ENCODE peak calls at places on chromosomes 12 and 14, in four cellular contexts. Y is aorta, F is thyroid gland, I is transverse colon. P is an unnamed sample. For H3K27me3 and H3K36me3, the result is how much of the 10 kb centered on the place peaks cover.

GRCh38 chr12:29782821-29783772 is 645 bp downstream of the TMTC1 start:
- DNase-seq in Y (peak), F (peak), I (no peak), P (peak)

GRCh38 chr14:101193845-101194355 is 290.4 kb upstream of the RTL1 start:
- DNase-seq in Y (no peak), F (no peak), I (no peak), P (no peak)

GRCh38 chr12:52231305-52232232 is 1.5 kb upstream of the KRT7 start:
- DNase-seq in Y (peak), F (peak), I (peak), P (no peak)

GRCh38 chr12:99983721-99984258 is 946 bp downstream of the ANKS1B start:
- DNase-seq in Y (no peak), F (peak), I (no peak), P (no peak)

GRCh38 chr12:94148841-94149780 is 734 bp downstream of the PLXNC1 start:
- DNase-seq in Y (peak), F (peak), I (peak), P (peak)

GRCh38 chr14:30779210-30779609 is 95.1 kb upstream of the COCH start:
- DNase-seq in Y (no peak), F (no peak), I (no peak), P (no peak)

GRCh38 chr14:85587152-85587697 is 57.3 kb downstream of the FLRT2 start:
- DNase-seq in Y (no peak), F (peak), I (no peak), P (no peak)

GRCh38 chr12:117118838-117119591 is 19.8 kb upstream of the TESC start:
- DNase-seq in Y (peak), F (no peak), I (no peak), P (no peak)

GRCh38 chr12:57242691-57243454 is 8.1 kb downstream of the STAC3 start:
- DNase-seq in Y (peak), F (peak), I (peak), P (peak)

GRCh38 chr12:75819512-75819911 is 212.1 kb downstream of the PHLDA1 start:
- DNase-seq in Y (no peak), F (no peak), I (no peak), P (no peak)

GRCh38 chr14:58640959-58641358 is 3.2 kb downstream of the DACT1 start:
- DNase-seq in Y (no peak), F (no peak), I (no peak), P (no peak)

GRCh38 chr14:66228267-66228970 is 257.8 kb upstream of the CCDC196 start:
- DNase-seq in Y (no peak), F (no peak), I (no peak), P (no peak)

GRCh38 chr12:18546399-18546798 is 191.4 kb downstream of the PLCZ1 start:
- DNase-seq in Y (no peak), F (peak), I (no peak), P (no peak)

GRCh38 chr12:90262261-90262660 is 553.6 kb upstream of the ATP2B1 start:
- DNase-seq in Y (no peak), F (no peak), I (no peak), P (no peak)

GRCh38 chr14:84029720-84030119 is 1500.2 kb upstream of the FLRT2 start:
- DNase-seq in Y (no peak), F (no peak), I (no peak), P (no peak)

GRCh38 chr14:33899723-33900341 is 51.0 kb downstream of the EGLN3 start:
- DNase-seq in Y (no peak), F (no peak), I (no peak), P (no peak)

GRCh38 chr14:24267516-24267915 is 3.9 kb downstream of the RABGGTA start:
- DNase-seq in Y (no peak), F (no peak), I (no peak), P (no peak)

GRCh38 chr14:23094666-23095195 is at the start of gene ACIN1:
- DNase-seq in Y (peak), F (no peak), I (no peak), P (peak)

GRCh38 chr12:30862486-30862885 is 64.1 kb upstream of the TSPAN11 start:
- DNase-seq in Y (no peak), F (no peak), I (no peak), P (peak)
- H3K27me3 ChIP-seq in Y (under half), F (under half), I (under half), P (under half)

GRCh38 chr12:40733871-40734270 is 41.6 kb downstream of the CNTN1 start:
- DNase-seq in Y (no peak), F (no peak), I (no peak), P (no peak)
- H3K4me3 ChIP-seq in Y (no peak), F (no peak), I (no peak), P (no peak)

DNA sequence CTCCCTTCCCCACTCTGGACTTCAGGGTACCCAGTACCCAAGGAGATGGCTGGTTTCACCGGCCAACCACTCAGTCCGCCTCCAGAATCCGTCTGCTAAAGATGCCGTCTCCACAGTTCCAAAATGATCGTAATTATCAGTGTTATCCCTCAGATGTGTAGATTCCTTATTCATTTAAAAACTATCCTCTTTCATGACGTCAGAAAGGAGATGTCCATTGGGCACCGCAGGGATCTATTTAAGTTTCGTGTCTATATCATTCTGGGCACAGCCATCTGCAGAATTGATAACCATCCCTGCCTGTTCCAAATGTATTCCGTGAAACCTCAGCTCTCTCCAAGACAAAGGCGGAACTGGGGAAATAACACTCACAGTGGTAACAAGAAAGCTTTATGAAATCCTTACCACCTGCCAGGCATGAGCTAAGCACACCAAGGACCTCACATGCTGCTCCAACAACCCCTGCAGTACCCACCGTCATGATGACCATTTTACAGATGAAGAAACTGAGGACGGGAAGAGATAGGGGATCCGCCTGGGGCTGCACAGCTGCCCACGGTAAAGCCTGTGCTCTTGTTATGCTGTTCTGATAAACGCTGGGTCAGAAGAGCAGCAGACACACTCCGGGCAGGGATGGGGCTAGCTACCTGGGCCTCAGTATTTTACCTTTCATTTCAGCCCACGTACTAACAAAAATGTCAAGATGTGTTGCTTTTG is 90.0 kb downstream of the BCL11B start:
- DNase-seq in Y (no peak), F (no peak), I (no peak), P (no peak)
- H3K36me3 ChIP-seq in Y (under half), F (under half), I (under half), P (under half)

DNA sequence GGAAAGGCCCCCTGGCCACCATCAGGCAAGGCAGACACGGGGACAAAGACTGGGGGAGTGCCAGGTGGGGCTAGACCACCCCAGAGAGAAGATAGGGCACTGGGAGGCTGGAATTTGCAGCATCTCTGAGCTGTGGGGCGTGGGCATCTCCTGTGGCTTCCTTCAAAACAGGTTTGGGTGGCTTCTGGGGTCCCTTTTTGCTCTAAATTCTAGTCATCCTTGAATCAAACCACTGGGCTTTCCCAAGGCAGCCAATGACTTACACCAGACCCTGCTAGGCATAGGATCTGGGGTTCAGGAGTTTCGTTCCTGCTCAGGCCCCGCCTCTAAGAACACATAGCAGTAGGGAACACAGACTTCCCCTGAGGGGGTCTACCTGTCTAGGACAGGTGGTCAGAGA is 19.4 kb upstream of the VSX2 start:
- DNase-seq in Y (no peak), F (no peak), I (no peak), P (no peak)
- H3K27me3 ChIP-seq in Y (under half), F (under half), I (under half), P (under half)